ENCODE peak calls at places on chromosomes 12 and 14, in six cellular contexts. U is GM10248; X is CD8-positive, alpha-beta T cell; J is fibroblast of the aortic adventitia; N is upper lobe of left lung; W is HFF-Myc. Y is an unnamed sample.

GRCh38 chr14:106286697-106287290 is 760.4 kb downstream of the TMEM121 start:
- DNase-seq in J (no peak), X (no peak), U (peak; percentile 38), W (no peak), N (no peak), Y (no peak)

GRCh38 chr14:24428628-24429394 is 657 bp downstream of the CBLN3 start:
- DNase-seq in N (no peak), J (no peak), X (no peak), W (no peak), U (no peak), Y (no peak)

GRCh38 chr12:102888511-102888910 is 28.5 kb downstream of the PAH start:
- DNase-seq in W (no peak), U (no peak), N (no peak), X (no peak), J (no peak), Y (no peak)

GRCh38 chr14:104035300-104035699 is 50.2 kb upstream of the ASPG start:
- DNase-seq in W (no peak), X (no peak), J (no peak), N (no peak), U (no peak), Y (no peak)

GRCh38 chr12:119683413-119683812 is 15.5 kb downstream of the PRKAB1 start:
- DNase-seq in N (no peak), J (peak; percentile 44), W (no peak), X (no peak), U (no peak), Y (no peak)

GRCh38 chr12:49187184-49187583 is 1.7 kb downstream of the TUBA1A start:
- DNase-seq in X (no peak), N (no peak), U (no peak), J (peak; percentile 73), W (peak; percentile 39), Y (no peak)

GRCh38 chr14:105601360-105602242 is 75.2 kb downstream of the TMEM121 start:
- DNase-seq in U (peak; percentile 35), W (no peak), J (no peak), X (no peak), N (no peak), Y (no peak)

GRCh38 chr12:15526033-15526432 is 203.7 kb downstream of the PTPRO start:
- DNase-seq in N (no peak), W (no peak), X (no peak), U (peak; percentile 63), J (no peak), Y (no peak)

GRCh38 chr12:30508205-30508967 is 187.3 kb downstream of the IPO8 start:
- DNase-seq in J (no peak), X (no peak), W (no peak), U (no peak), N (no peak), Y (no peak)

DNA sequence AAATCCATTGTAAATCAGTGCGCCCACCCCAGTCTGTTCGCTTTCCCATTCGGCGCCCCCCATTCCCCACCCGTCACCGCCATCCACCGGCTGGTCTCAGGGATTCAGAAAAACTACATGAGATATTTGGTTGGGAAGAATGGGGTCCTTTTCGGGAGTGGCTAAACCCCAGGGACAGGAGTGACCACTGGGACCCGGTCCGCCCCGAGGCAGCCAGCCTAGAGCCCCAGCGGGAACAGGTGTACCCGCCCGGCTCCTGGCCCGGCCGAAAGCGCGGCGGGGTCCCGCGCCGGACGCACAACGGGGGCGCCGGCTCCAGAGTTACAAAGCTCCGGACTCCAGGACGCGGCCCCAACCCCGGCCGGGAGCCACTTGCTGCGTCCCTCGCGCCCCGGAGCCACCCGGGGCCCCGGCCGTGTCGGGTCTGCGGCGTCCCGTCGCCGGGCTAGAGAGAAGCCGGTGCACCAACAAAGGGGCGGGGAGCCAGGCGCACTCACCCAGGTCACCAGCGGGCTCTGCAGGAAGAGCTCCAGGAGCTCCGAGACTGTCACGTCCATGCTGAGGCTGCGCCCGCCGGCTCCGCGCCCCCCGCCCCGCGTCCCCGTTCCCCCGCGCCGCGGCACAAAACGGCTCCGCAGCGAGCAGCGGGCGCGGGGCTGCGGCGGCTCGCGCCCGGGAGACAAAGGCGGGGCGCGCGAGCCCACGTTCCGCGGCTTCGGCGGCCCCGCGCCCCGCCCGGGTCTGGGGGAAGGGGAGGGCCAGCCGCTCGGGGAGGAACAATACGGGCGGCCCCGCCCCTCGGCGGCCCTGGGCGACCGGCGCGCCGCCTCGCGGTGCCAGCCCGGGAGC is at the start of gene CCDC88C:
- DNase-seq in W (no peak), X (peak; percentile 76), J (no peak), N (peak; percentile 83), U (peak; percentile 87), Y (no peak)
- TF ChIP-seq CTCF in W (no peak), X (no peak), J (no peak), N (no peak), U (peak; percentile 29), Y (no peak)

GRCh38 chr12:17971850-17972249 is 118.1 kb downstream of the RERGL start:
- DNase-seq in W (no peak), J (no peak), X (no peak), N (no peak), U (no peak), Y (no peak)

GRCh38 chr12:17975239-17975638 is 114.8 kb downstream of the RERGL start:
- DNase-seq in N (no peak), W (no peak), U (no peak), J (no peak), X (no peak), Y (no peak)

GRCh38 chr12:17975763-17976162 is 114.2 kb downstream of the RERGL start:
- DNase-seq in W (no peak), X (no peak), J (no peak), U (no peak), N (no peak), Y (no peak)

GRCh38 chr12:17976202-17976601 is 113.8 kb downstream of the RERGL start:
- DNase-seq in J (no peak), U (no peak), X (no peak), N (no peak), W (no peak), Y (no peak)
- TF ChIP-seq CTCF in J (peak; percentile 27), U (no peak), X (no peak), N (no peak), W (no peak), Y (peak; percentile 6)

DNA sequence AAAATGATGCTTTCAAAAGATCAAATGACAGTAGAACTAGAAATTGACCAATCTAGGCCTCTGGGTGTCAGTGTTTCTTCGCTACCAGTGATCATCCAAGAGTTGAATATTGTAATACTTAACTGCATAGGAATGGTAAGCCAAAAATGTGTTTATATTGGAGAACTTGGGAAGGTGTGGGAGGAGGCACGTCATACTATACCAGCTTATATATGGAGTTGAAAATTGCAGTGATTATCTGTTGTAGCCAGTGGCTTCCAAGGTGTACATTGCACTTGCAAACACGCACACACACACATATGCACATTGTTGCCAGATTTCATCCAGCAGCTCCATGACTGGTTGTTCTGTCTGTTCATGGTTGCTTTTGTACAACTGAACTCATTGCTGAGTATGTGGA is 36.1 kb downstream of the EID3 start:
- DNase-seq in N (no peak), W (no peak), J (peak; percentile 49), X (no peak), U (no peak), Y (no peak)
- TF ChIP-seq CTCF in N (no peak), W (no peak), J (no peak), X (no peak), U (no peak), Y (no peak)

DNA sequence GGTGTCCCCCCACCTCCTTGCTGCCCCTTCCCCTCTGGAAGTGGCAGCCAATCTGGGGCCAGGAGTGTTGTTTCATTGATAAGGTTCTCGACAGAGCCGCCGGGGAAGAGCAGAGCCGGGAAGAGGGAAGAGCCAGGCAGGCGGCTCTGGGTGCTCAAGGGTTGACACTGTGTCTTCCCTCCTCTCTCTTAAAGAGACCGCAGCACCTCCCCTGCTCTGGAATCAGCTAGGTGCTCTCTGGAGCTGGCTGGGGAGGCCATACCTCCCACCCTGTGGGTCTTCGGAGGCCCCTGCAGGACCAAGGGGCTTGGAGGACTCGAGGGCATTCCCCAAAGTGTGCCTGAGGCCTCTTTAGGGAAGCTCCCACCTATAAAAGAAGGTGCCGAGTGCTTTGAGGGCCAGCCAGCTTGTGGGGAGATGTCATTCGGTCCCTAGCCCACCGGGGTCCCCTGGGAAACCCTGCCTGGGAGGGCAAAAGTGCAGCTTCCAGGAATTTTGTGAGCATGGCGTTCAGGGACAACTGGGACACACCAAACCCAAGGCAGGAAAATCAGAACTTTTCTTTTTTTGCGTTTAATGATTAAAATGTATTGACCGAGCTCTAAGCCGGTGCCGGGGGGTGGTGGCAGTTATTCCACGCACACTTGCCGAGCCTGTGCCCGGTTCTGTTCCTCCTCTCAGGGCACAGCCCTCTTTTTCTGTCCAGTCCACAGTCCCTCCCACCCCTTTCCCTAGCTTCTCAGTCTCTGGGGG is 2.9 kb downstream of the SETD1B start:
- DNase-seq in U (no peak), J (peak; percentile 37), N (no peak), X (no peak), W (no peak), Y (no peak)
- TF ChIP-seq CTCF in U (no peak), J (no peak), N (no peak), X (no peak), W (no peak), Y (no peak)

GRCh38 chr12:6469092-6469491 is 1.4 kb downstream of the VAMP1 start:
- DNase-seq in N (no peak), W (no peak), X (no peak), U (no peak), J (no peak), Y (no peak)
- TF ChIP-seq CTCF in N (no peak), W (no peak), X (no peak), U (no peak), J (no peak), Y (no peak)

GRCh38 chr14:72515779-72516770 is 377.8 kb downstream of the DPF3 start:
- DNase-seq in U (no peak), X (no peak), J (peak; percentile 48), W (peak; percentile 16), N (no peak), Y (no peak)
- TF ChIP-seq CTCF in U (no peak), X (no peak), J (peak; percentile 30), W (peak; percentile 31), N (no peak), Y (peak; percentile 12)

GRCh38 chr12:47216150-47216677 is 136.5 kb upstream of the AMIGO2 start:
- DNase-seq in N (peak; percentile 75), U (peak; percentile 44), X (peak; percentile 75), J (no peak), W (no peak), Y (no peak)
- TF ChIP-seq CTCF in N (no peak), U (no peak), X (no peak), J (no peak), W (no peak), Y (no peak)

GRCh38 chr12:65988596-65988995 is 142.0 kb downstream of the LLPH start:
- DNase-seq in N (no peak), X (no peak), J (no peak), U (no peak), W (no peak), Y (no peak)

GRCh38 chr12:65984227-65984479 is 146.4 kb downstream of the LLPH start:
- DNase-seq in U (no peak), X (no peak), J (no peak), N (no peak), W (no peak), Y (no peak)

GRCh38 chr12:65990592-65990991 is 140.0 kb downstream of the LLPH start:
- DNase-seq in W (no peak), J (no peak), X (no peak), N (no peak), U (no peak), Y (no peak)

DNA sequence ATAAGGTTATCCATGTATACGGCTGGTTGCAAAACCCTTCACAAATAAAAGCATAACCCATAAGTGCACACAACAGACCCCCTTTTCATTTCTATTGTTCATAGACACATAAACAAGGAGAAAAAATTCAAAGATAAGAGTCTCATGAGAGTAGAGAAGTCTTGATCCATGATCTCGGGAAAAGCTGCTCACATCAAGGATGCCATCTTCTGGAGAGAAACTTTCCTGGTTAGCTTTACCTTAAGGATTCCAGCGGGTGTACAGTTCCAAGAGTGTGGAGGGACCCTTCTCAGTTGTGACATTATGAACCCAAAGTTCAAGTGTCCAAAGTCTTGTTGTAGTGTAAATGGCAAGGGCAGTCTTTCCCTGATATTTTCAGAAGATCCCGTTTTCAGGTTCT is 144.5 kb downstream of the LLPH start:
- DNase-seq in J (no peak), N (no peak), W (no peak), X (no peak), U (no peak), Y (no peak)
- TF ChIP-seq CTCF in J (peak; percentile 9), N (no peak), W (no peak), X (no peak), U (no peak), Y (no peak)